ENCODE peak calls at places on chromosomes 1 and 21, in seven cellular contexts. Y is mucosa of gallbladder; N is NCI-H2029 treated with DMSO at 0.1 percent for 48 hours; G is fibroblast of pulmonary artery; E is dorsolateral prefrontal cortex; J is stimulated activated CD4-positive, alpha-beta T cell treated with anti-CD3 and anti-CD28 coated beads, Interleukin-2, amount 100 ng/mL, for 48 hours; R is stimulated activated CD8-positive, alpha-beta memory T cell treated with anti-CD3 and anti-CD28 coated beads, Interleukin-4, amount 100 ng/mL, for 1 hour. H is an unnamed sample.

GRCh38 chr21:16116798-16117197 is 387.0 kb downstream of the USP25 start:
- DNase-seq in Y (no peak), N (no peak), G (peak; percentile 65), E (no peak), J (no peak), R (no peak), H (no peak)

GRCh38 chr1:208045410-208046252 is 134.7 kb upstream of the CD34 start:
- DNase-seq in Y (no peak), N (no peak), G (no peak), E (no peak), J (no peak), R (no peak), H (no peak)

GRCh38 chr1:24149854-24150227 is 6.9 kb upstream of the IL22RA1 start:
- DNase-seq in Y (peak; percentile 72), N (no peak), G (peak; percentile 52), E (no peak), J (peak; percentile 54), R (no peak), H (peak; percentile 22)

GRCh38 chr1:20719261-20719660 is 1.5 kb upstream of the KIF17 start:
- DNase-seq in Y (no peak), N (no peak), G (no peak), E (no peak), J (no peak), R (no peak), H (no peak)

GRCh38 chr1:234907585-234908457 is 220.8 kb downstream of the TOMM20 start:
- DNase-seq in Y (peak; percentile 32), N (no peak), G (peak; percentile 60), E (peak; percentile 1), J (no peak), R (no peak), H (no peak)

GRCh38 chr1:10818262-10819197 is 22.1 kb upstream of the CASZ1 start:
- DNase-seq in Y (peak; percentile 16), N (no peak), G (no peak), E (no peak), J (no peak), R (no peak), H (no peak)

GRCh38 chr1:183273300-183273699 is 87.2 kb downstream of the LAMC2 start:
- DNase-seq in Y (no peak), N (no peak), G (no peak), E (no peak), J (no peak), R (no peak), H (no peak)

GRCh38 chr1:90359994-90360393 is 357.1 kb downstream of the BARHL2 start:
- DNase-seq in Y (no peak), N (no peak), G (no peak), E (no peak), J (no peak), R (no peak), H (no peak)

GRCh38 chr1:228837817-228838716 is 102.8 kb downstream of the RHOU start:
- DNase-seq in Y (peak; percentile 91), N (no peak), G (peak; percentile 97), E (no peak), J (no peak), R (no peak), H (peak; percentile 86)